ENCODE peak calls at places on chromosome 2, in six cellular contexts. R is pancreas; S is NCI-H146; O is T-helper 9 cell; Q is stimulated activated CD4-positive, alpha-beta T cell treated with anti-CD3 and anti-CD28 coated beads, Interleukin-2, amount 100 ng/mL, for 48 hours; X is central memory CD4-positive, alpha-beta T cell. D is an unnamed sample.

GRCh38 chr2:240437861-240438809 is 2.7 kb downstream of the GPC1 start:
- DNase-seq in R (no peak), S (peak), O (peak), Q (peak), X (peak), D (peak)

GRCh38 chr2:100791936-100792308 is 28.0 kb upstream of the NPAS2 start:
- DNase-seq in R (no peak), S (no peak), O (no peak), Q (no peak), X (no peak), D (no peak)

GRCh38 chr2:217749009-217749408 is 253.8 kb downstream of the TNS1 start:
- DNase-seq in R (no peak), S (no peak), O (no peak), Q (no peak), X (no peak), D (no peak)

GRCh38 chr2:204436267-204436666 is 109.0 kb upstream of the PARD3B start:
- DNase-seq in R (no peak), S (no peak), O (no peak), Q (no peak), X (no peak), D (peak)

GRCh38 chr2:19219060-19219459 is 139.4 kb downstream of the OSR1 start:
- DNase-seq in R (no peak), S (no peak), O (no peak), Q (no peak), X (no peak), D (no peak)

GRCh38 chr2:47016172-47016913 is 100.7 kb upstream of the MCFD2 start:
- DNase-seq in R (no peak), S (no peak), O (no peak), Q (no peak), X (no peak), D (peak)

GRCh38 chr2:200239216-200239615 is 67.3 kb upstream of the SPATS2L start:
- DNase-seq in R (no peak), S (no peak), O (no peak), Q (no peak), X (no peak), D (peak)

GRCh38 chr2:197088694-197089093 is 162.2 kb upstream of the PGAP1 start:
- DNase-seq in R (no peak), S (no peak), O (no peak), Q (no peak), X (no peak), D (peak)

GRCh38 chr2:241011751-241012510 is 13.5 kb downstream of the SNED1 start:
- DNase-seq in R (peak), S (no peak), O (no peak), Q (no peak), X (no peak), D (no peak)

GRCh38 chr2:47676236-47676635 is 106.7 kb upstream of the MSH6 start:
- DNase-seq in R (no peak), S (no peak), O (no peak), Q (no peak), X (no peak), D (no peak)

GRCh38 chr2:102070058-102070642 is 72.4 kb upstream of the IL1R1 start:
- DNase-seq in R (peak), S (no peak), O (no peak), Q (no peak), X (no peak), D (peak)

GRCh38 chr2:120778244-120778643 is 42.6 kb downstream of the GLI2 start:
- DNase-seq in R (no peak), S (no peak), O (no peak), Q (no peak), X (no peak), D (no peak)

GRCh38 chr2:88016948-88017779 is 817 bp upstream of the RNU2-63P start:
- DNase-seq in R (peak), S (peak), O (no peak), Q (no peak), X (no peak), D (no peak)

GRCh38 chr2:174328309-174329156 is 6.2 kb upstream of the SP9 start:
- DNase-seq in R (no peak), S (no peak), O (no peak), Q (no peak), X (no peak), D (no peak)

GRCh38 chr2:66867038-66867380 is 432.1 kb downstream of the MEIS1 start:
- DNase-seq in R (no peak), S (no peak), O (no peak), Q (no peak), X (no peak), D (peak)

GRCh38 chr2:162478721-162479129 is 134.8 kb downstream of the GCA start:
- DNase-seq in R (no peak), S (no peak), O (no peak), Q (no peak), X (no peak), D (no peak)

GRCh38 chr2:239198221-239198620 is 202.6 kb downstream of the HDAC4 start:
- DNase-seq in R (no peak), S (no peak), O (no peak), Q (no peak), X (no peak), D (no peak)

GRCh38 chr2:168434164-168434563 is 21.9 kb upstream of the CERS6 start:
- DNase-seq in R (no peak), S (peak), O (no peak), Q (no peak), X (no peak), D (no peak)

GRCh38 chr2:135029481-135030134 is 17.6 kb downstream of the MAP3K19 start:
- DNase-seq in R (no peak), S (no peak), O (no peak), Q (no peak), X (no peak), D (no peak)

GRCh38 chr2:17648571-17648970 is 105.0 kb downstream of the SMC6 start:
- DNase-seq in R (no peak), S (no peak), O (no peak), Q (no peak), X (no peak), D (no peak)

GRCh38 chr2:1492696-1493095 is 79.4 kb downstream of the TPO start:
- DNase-seq in R (no peak), S (no peak), O (no peak), Q (no peak), X (no peak), D (no peak)

GRCh38 chr2:43228341-43228751 is 1.9 kb upstream of the ZFP36L2 start:
- DNase-seq in R (no peak), S (no peak), O (no peak), Q (no peak), X (peak), D (peak)

D was measured in fibroblast of villous mesenchyme.